ENCODE peak calls at places on chromosomes 1 and 21, in five cellular contexts. V is small intestine; C is spleen; M is suprapubic skin; O is CD8-positive, alpha-beta memory T cell. N is an unnamed sample.

GRCh38 chr1:31410871-31411270 is 2.1 kb upstream of the SERINC2 start:
- DNase-seq in V (no peak), C (no peak), M (no peak), O (no peak), N (no peak)

GRCh38 chr21:45453308-45453950 is 48.5 kb downstream of the COL18A1 start:
- DNase-seq in V (no peak), C (no peak), M (no peak), O (no peak), N (no peak)

GRCh38 chr21:15064576-15065380 is at the start of gene NRIP1:
- DNase-seq in V (peak; percentile 91), C (peak; percentile 98), M (peak; percentile 93), O (peak; percentile 87), N (peak; percentile 92)

GRCh38 chr1:204442376-204443259 is 31.0 kb upstream of the PPP1R15B start:
- DNase-seq in V (no peak), C (peak; percentile 25), M (no peak), O (no peak), N (no peak)

GRCh38 chr1:174021611-174022079 is 512 bp downstream of the RC3H1 start:
- DNase-seq in V (peak; percentile 61), C (no peak), M (no peak), O (peak; percentile 63), N (no peak)

GRCh38 chr21:28704746-28705145 is 287.9 kb downstream of the LTN1 start:
- DNase-seq in V (no peak), C (no peak), M (no peak), O (no peak), N (no peak)

GRCh38 chr21:43921979-43922945 is 57.2 kb downstream of the AGPAT3 start:
- DNase-seq in V (no peak), C (peak; percentile 85), M (no peak), O (peak; percentile 82), N (no peak)

GRCh38 chr1:63615809-63616420 is 22.7 kb downstream of the PGM1 start:
- DNase-seq in V (peak; percentile 78), C (no peak), M (no peak), O (peak; percentile 68), N (no peak)

GRCh38 chr1:240831922-240832321 is 220.0 kb upstream of the GREM2 start:
- DNase-seq in V (no peak), C (no peak), M (no peak), O (no peak), N (no peak)

GRCh38 chr1:1273535-1274298 is at the start of gene UBE2J2:
- DNase-seq in V (peak; percentile 89), C (peak; percentile 99), M (peak; percentile 98), O (peak; percentile 95), N (peak; percentile 79)

GRCh38 chr21:34808569-34809204 is 139.9 kb downstream of the CLIC6 start:
- DNase-seq in V (no peak), C (no peak), M (no peak), O (no peak), N (no peak)

GRCh38 chr1:20511518-20512428 is 3.8 kb upstream of the MUL1 start:
- DNase-seq in V (no peak), C (no peak), M (no peak), O (no peak), N (no peak)

GRCh38 chr1:67150931-67151330 is 15.3 kb upstream of the IL23R start:
- DNase-seq in V (no peak), C (no peak), M (no peak), O (no peak), N (no peak)

GRCh38 chr1:37549341-37549740 is 4.8 kb downstream of the SNIP1 start:
- DNase-seq in V (no peak), C (no peak), M (no peak), O (no peak), N (no peak)

GRCh38 chr1:214857716-214858115 is 224.8 kb upstream of the KCNK2 start:
- DNase-seq in V (no peak), C (no peak), M (no peak), O (no peak), N (no peak)

GRCh38 chr1:218302155-218302554 is 17.1 kb downstream of the RRP15 start:
- DNase-seq in V (no peak), C (no peak), M (no peak), O (no peak), N (no peak)

GRCh38 chr1:245901037-245901436 is 606.0 kb downstream of the SMYD3 start:
- DNase-seq in V (no peak), C (no peak), M (no peak), O (no peak), N (no peak)

GRCh38 chr1:160659566-160659965 is 12.7 kb upstream of the SLAMF1 start:
- DNase-seq in V (no peak), C (no peak), M (no peak), O (no peak), N (no peak)

GRCh38 chr1:152048641-152048970 is 11.8 kb upstream of the S100A11 start:
- DNase-seq in V (no peak), C (no peak), M (no peak), O (no peak), N (no peak)

GRCh38 chr1:109504974-109505373 is 4.6 kb downstream of the AMIGO1 start:
- DNase-seq in V (no peak), C (no peak), M (no peak), O (no peak), N (no peak)

GRCh38 chr1:9443913-9444445 is 95.3 kb upstream of the SLC25A33 start:
- DNase-seq in V (no peak), C (no peak), M (no peak), O (no peak), N (no peak)

GRCh38 chr1:101908980-101909379 is 87.7 kb downstream of the OLFM3 start:
- DNase-seq in V (no peak), C (no peak), M (no peak), O (no peak), N (no peak)

GRCh38 chr1:62621907-62622306 is 24.6 kb downstream of the ANGPTL3 start:
- DNase-seq in V (peak; percentile 2), C (no peak), M (no peak), O (no peak), N (no peak)

GRCh38 chr1:903721-904270 is 19.9 kb upstream of the SAMD11 start:
- DNase-seq in V (no peak), C (peak; percentile 79), M (peak; percentile 75), O (no peak), N (no peak)

GRCh38 chr1:234604393-234604725 is 5.6 kb downstream of the IRF2BP2 start:
- DNase-seq in V (no peak), C (no peak), M (no peak), O (no peak), N (no peak)
- H3K4me1 ChIP-seq in V (peaks cover 3% of the 10 kb centered on the region), C (peaks cover 58% of the 10 kb centered on the region), M (peaks cover 63% of the 10 kb centered on the region), O (peaks cover 73% of the 10 kb centered on the region), N (peaks cover 11% of the 10 kb centered on the region)

GRCh38 chr1:227944066-227944930 is 3.4 kb downstream of the WNT9A start:
- DNase-seq in V (no peak), C (peak; percentile 59), M (peak; percentile 56), O (peak; percentile 35), N (peak; percentile 63)

GRCh38 chr1:227941509-227942020 is 6.2 kb downstream of the WNT9A start:
- DNase-seq in V (no peak), C (peak; percentile 73), M (peak; percentile 80), O (peak; percentile 36), N (peak; percentile 47)

GRCh38 chr1:227943354-227943753 is 4.4 kb downstream of the WNT9A start:
- DNase-seq in V (no peak), C (peak; percentile 33), M (peak; percentile 45), O (peak; percentile 20), N (no peak)

GRCh38 chr1:227942021-227942715 is 5.6 kb downstream of the WNT9A start:
- DNase-seq in V (no peak), C (peak; percentile 73), M (peak; percentile 77), O (peak; percentile 31), N (peak; percentile 56)

GRCh38 chr1:227942716-227943261 is 4.9 kb downstream of the WNT9A start:
- DNase-seq in V (no peak), C (peak; percentile 68), M (peak; percentile 71), O (peak; percentile 31), N (no peak)
- H3K4me3 ChIP-seq in V (no peak overlapping the region), C (no peak overlapping the region), M (no peak overlapping the region), O (no peak overlapping the region), N (no peak overlapping the region)

GRCh38 chr1:202227273-202227672 is 33.7 kb downstream of the LGR6 start:
- DNase-seq in V (no peak), C (no peak), M (no peak), O (no peak), N (no peak)
- H3K4me1 ChIP-seq in V (peaks cover 4% of the 10 kb centered on the region), C (no peaks in the 10 kb centered on the region), M (peaks cover 8% of the 10 kb centered on the region), O (peaks cover 5% of the 10 kb centered on the region), N (peaks cover 21% of the 10 kb centered on the region)

GRCh38 chr21:37860416-37860815 is 55.8 kb downstream of the KCNJ6 start:
- DNase-seq in V (no peak), C (no peak), M (no peak), O (no peak), N (no peak)

GRCh38 chr21:37861561-37861960 is 54.7 kb downstream of the KCNJ6 start:
- DNase-seq in V (no peak), C (no peak), M (no peak), O (no peak), N (no peak)

DNA sequence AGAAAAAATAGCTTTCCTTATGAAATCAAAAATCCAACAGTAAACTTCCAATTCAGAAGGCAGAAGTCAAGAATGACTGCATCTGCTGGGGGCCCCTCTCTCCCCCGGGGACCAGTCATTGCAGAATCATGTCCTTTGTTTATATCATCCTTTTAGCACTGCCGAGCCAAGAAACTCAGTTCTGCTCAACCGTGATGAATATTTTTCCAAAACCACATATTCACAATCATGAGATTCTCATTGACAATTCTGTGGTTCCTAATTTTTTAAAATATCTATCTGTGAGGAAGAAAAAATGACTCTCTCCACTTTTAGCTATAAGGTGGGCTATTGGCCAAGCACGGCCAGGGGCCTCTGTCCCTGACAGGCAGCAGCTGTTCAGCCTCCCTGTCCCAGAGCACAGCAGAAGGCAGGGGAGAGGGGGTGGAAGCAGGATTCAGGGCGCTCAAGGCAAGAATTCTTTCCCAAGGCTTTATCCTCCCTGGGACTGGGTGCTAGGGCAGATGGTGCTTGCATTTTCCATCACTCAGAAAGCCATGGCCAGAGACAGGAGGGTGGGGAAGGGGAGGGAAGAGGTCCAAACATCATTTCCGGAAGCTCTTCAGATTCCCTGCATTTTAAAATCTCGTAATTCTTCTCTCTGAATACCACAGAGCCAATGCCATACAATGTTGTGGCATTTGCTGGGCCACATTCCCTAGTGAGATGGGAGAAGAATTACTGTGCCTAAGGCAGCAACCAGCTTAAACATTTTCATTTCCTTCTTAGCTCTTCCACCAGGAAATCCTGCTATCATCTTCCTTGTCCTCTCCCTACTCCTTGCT is 60.5 kb downstream of the KCNJ6 start:
- DNase-seq in V (no peak), C (no peak), M (no peak), O (no peak), N (no peak)
- H3K4me3 ChIP-seq in V (no peak overlapping the region), C (no peak overlapping the region), M (no peak overlapping the region), O (no peak overlapping the region), N (no peak overlapping the region)